ENCODE peak calls at places on chromosomes 3 and 15, in six cellular contexts. G, A, Y, I, K and W are unnamed samples.

GRCh38 chr3:137845666-137846065 is 81.6 kb downstream of the SOX14 start:
- DNase-seq in A (no peak), K (no peak), I (no peak), Y (no peak), G (no peak), W (no peak)

GRCh38 chr3:54541369-54541768 is 386.5 kb downstream of the LRTM1 start:
- DNase-seq in G (no peak), I (no peak), Y (peak), A (no peak), K (no peak), W (no peak)

GRCh38 chr3:172221550-172221949 is 182.2 kb downstream of the FNDC3B start:
- DNase-seq in G (no peak), I (no peak), K (no peak), Y (no peak), A (no peak), W (no peak)

GRCh38 chr15:47401427-47401826 is 315.9 kb upstream of the SEMA6D start:
- DNase-seq in G (no peak), A (no peak), K (no peak), I (no peak), Y (no peak), W (no peak)

GRCh38 chr3:141544697-141545096 is 57.9 kb downstream of the RASA2 start:
- DNase-seq in G (no peak), Y (no peak), I (no peak), K (no peak), A (no peak), W (no peak)

GRCh38 chr3:182212479-182213076 is 500.9 kb downstream of the SOX2 start:
- DNase-seq in A (no peak), G (no peak), Y (no peak), I (no peak), K (no peak), W (peak)

GRCh38 chr3:13277860-13278531 is 142.1 kb downstream of the NUP210 start:
- DNase-seq in Y (no peak), I (no peak), G (no peak), A (no peak), K (no peak), W (no peak)

GRCh38 chr3:188559069-188559410 is 405.1 kb downstream of the LPP start:
- DNase-seq in K (no peak), Y (no peak), A (no peak), I (no peak), G (no peak), W (no peak)

GRCh38 chr15:85045615-85046014 is 64.0 kb downstream of the PDE8A start:
- DNase-seq in Y (no peak), A (no peak), K (no peak), G (no peak), I (no peak), W (no peak)

GRCh38 chr3:149908558-149908957 is 62.1 kb downstream of the PFN2 start:
- DNase-seq in I (no peak), A (no peak), Y (no peak), G (no peak), K (no peak), W (no peak)

GRCh38 chr3:149421764-149422163 is 44.3 kb upstream of the TM4SF1 start:
- DNase-seq in Y (no peak), I (no peak), A (no peak), K (no peak), G (no peak), W (no peak)

GRCh38 chr15:94205366-94205765 is 26.0 kb upstream of the MCTP2 start:
- DNase-seq in I (no peak), G (no peak), K (no peak), A (no peak), Y (no peak), W (no peak)

GRCh38 chr3:58668247-58668646 is 1.7 kb upstream of the FAM3D start:
- DNase-seq in K (no peak), Y (no peak), A (no peak), I (no peak), G (no peak), W (no peak)

GRCh38 chr3:17580901-17581300 is 161.5 kb downstream of the TBC1D5 start:
- DNase-seq in G (no peak), K (no peak), A (no peak), I (no peak), Y (no peak), W (no peak)

GRCh38 chr3:73228425-73228824 is 167.0 kb downstream of the EBLN2 start:
- DNase-seq in K (no peak), I (no peak), A (no peak), Y (no peak), G (no peak), W (no peak)

DNA sequence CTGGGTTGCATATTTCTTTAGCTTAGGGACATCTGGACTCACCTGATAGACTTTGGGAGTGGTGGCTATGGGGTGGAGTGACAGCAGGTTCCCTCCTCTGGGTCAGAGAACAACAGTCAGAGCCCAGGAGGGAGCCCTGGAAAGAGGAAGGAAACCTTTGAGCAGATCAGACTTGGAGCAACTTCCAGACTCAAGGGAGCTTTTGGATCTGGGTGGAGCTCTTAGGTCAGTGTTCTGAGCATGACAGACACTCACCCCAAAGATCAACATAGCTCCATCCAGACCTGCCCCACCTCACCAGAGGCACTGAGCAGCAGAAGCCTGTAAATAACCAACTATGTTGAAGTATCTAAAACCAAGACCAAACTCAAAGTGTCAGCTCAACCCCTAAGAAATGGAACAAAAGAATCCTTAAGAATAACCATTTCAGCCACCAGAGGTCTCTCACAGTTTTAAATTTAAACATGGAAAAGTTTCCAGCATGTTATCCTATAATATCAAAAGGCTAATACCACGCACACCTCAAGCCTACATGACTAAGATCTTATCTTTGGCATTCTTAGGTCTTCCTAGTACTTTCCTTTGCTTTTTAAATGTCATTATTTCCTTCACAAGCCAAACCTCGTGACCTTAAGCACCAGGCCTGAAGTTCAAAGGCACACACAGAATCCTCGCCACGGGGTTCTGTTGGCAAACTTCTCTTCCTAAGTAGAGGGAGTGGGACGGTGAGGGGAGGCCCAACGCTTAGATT is 56.4 kb downstream of the UMPS start:
- DNase-seq in I (no peak), A (no peak), Y (no peak), G (no peak), K (no peak), W (peak)
- TF ChIP-seq CTCF in I (peak), A (peak), Y (peak), G (peak), K (peak), W (peak)

DNA sequence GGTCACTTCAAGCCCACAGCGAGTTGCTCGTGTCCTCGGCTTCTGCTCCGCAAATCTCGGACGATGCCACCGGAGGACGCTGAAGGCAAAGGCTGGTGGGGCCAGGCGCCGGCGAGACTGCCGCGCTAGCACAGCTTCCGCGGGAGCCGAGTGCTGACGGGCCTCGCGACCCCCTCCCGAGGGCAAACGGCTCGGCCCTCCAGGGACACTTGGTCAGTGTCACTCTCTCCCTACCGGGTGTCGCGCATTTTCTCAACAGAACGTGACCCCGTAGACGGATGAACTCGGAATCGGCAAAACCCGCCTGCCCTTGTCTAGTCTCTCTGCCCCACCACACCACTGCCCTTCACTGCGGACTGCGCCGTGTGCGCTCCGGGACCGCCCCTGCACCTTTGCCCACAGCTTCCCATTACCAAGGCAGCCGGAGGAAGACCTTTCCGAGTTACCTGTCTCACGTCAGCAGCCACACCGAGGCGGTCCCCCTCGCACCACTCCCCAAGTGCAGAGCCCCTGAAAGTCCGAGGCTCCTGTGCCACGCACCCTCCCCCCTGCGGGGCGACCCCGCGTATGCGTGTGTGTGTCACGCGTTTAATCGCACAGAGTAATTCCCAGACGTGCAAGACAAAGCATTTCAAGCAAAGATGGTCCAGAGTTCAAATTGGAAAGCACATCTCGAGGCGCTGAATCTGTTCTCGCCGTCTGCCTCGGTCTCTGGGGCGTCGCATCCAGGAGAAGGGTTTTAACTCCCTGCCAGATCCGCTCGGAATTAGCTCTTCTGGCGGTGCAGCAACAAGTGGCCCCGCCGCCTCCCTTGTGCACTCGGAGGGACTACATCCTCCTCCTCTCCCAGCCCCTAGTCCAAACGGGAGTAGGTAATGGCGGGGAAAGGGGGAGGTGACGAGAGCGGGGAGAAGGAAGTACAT is 245.0 kb upstream of the TOPAZ1 start:
- DNase-seq in G (no peak), I (peak), K (peak), Y (no peak), A (peak), W (no peak)
- TF ChIP-seq CTCF in G (no peak), I (peak), K (peak), Y (no peak), A (no peak), W (peak)

DNA sequence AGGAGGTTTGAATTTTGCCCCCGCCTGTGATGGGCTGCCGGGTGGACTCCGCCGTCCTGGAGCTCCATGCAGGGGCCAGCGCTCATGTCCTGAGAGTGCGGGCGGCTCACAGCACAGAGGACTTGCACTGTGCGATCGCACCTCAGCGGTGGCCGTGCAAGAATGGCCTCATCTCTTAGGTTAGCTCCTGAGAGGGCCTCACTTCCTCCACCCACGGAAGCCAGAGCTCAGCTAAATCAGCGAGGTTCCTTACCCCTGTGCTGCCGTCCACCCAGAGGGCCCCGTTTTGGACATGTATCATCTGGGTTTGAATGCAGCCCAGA is 72.0 kb upstream of the PCSK6 start:
- DNase-seq in G (no peak), K (no peak), A (no peak), I (no peak), Y (peak), W (no peak)
- TF ChIP-seq CTCF in G (no peak), K (no peak), A (no peak), I (no peak), Y (no peak), W (no peak)

DNA sequence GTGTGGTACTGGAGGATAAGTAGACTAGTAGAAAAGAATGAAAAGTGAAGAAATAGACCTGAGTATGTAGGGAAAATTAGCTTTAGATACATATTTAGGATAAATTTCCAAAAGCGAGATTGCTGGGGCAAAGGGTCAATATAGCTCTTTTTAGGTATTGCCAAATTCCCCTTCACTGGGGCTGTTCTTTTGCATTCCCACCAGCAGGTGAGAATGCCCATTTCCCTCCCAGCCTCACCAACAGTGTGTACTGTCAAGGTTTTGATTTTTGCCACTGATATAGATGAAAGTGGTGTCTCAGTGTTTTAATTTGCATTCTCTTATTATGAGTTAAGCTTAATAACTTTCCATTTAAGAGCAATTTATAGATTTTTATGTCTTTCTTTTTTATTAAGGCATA is 35.7 kb upstream of the BHLHE40 start:
- DNase-seq in G (no peak), K (no peak), Y (no peak), I (no peak), A (no peak), W (no peak)
- TF ChIP-seq CTCF in G (peak), K (no peak), Y (peak), I (no peak), A (peak), W (peak)

GRCh38 chr3:16399473-16399872 is 114.0 kb downstream of the RFTN1 start:
- DNase-seq in I (peak), A (no peak), Y (no peak), K (no peak), G (no peak), W (no peak)
- TF ChIP-seq CTCF in I (peak), A (no peak), Y (no peak), K (peak), G (no peak), W (no peak)

GRCh38 chr15:71802770-71803169 is 7.6 kb upstream of the NR2E3 start:
- DNase-seq in G (no peak), I (no peak), Y (no peak), K (peak), A (no peak), W (no peak)
- TF ChIP-seq CTCF in G (peak), I (no peak), Y (no peak), K (peak), A (peak), W (peak)

DNA sequence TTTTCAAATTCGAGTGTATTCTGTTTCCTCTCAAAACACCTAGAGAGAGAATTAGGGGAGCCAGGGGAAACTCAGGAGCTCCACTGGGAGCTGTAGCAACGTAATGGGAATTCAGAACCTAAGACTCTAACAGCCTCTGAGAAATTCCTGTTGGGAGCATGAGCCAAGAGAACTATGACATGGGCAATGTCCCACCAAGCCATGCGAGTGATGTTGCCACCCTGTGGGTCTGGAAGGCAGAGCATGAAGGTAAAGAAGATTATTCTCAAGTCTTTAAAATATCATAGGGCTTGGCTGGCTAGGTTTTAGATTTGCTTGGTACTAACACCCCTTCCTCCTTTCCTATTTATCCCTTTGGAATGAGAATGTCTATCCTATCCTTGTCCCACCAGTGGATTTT is 392.6 kb upstream of the ADAMTS9 start:
- DNase-seq in K (no peak), G (no peak), Y (no peak), A (no peak), I (peak), W (no peak)
- TF ChIP-seq CTCF in K (no peak), G (no peak), Y (no peak), A (no peak), I (no peak), W (peak)

GRCh38 chr15:101501703-101502373 is 12.3 kb upstream of the PCSK6 start:
- DNase-seq in I (peak), K (peak), A (peak), Y (peak), G (peak), W (no peak)
- TF ChIP-seq CTCF in I (no peak), K (peak), A (peak), Y (peak), G (peak), W (peak)